ENCODE peak calls at places on chromosomes 3 and 15, in five cellular contexts. M is left ventricle myocardium inferior, Q is endodermal cell, R is Peyer's patch, W is GM23338. I is an unnamed sample.
A peak's percentile ranks its signal among the peaks of the same experiment; 100 is the strongest.

GRCh38 chr3:37601832-37602231 is 259.8 kb upstream of the CTDSPL start:
- DNase-seq in M (no peak), Q (peak; percentile 54), R (no peak), W (no peak), I (no peak)

GRCh38 chr3:50154840-50155490 is at the start of gene SEMA3F:
- DNase-seq in M (peak; percentile 63), Q (peak; percentile 89), R (peak; percentile 83), W (peak; percentile 78), I (peak; percentile 68)

GRCh38 chr3:139480585-139480984 is 4.3 kb upstream of the RBP2 start:
- DNase-seq in M (no peak), Q (peak; percentile 58), R (no peak), W (peak; percentile 34), I (no peak)

GRCh38 chr15:65902373-65902772 is 33.1 kb downstream of the RAB11A start:
- DNase-seq in M (peak; percentile 31), Q (no peak), R (peak; percentile 87), W (peak; percentile 31), I (no peak)

GRCh38 chr3:159626598-159626997 is 362.0 kb upstream of the IL12A start:
- DNase-seq in M (no peak), Q (no peak), R (no peak), W (no peak), I (no peak)

GRCh38 chr15:64842986-64843561 is 1.4 kb downstream of the PLEKHO2 start:
- DNase-seq in M (peak; percentile 69), Q (peak; percentile 67), R (peak; percentile 71), W (no peak), I (no peak)

GRCh38 chr15:73600413-73601050 is 32.7 kb downstream of the NPTN start:
- DNase-seq in M (no peak), Q (no peak), R (no peak), W (no peak), I (no peak)

GRCh38 chr3:90035643-90036042 is 928.2 kb downstream of the EPHA3 start:
- DNase-seq in M (no peak), Q (no peak), R (no peak), W (no peak), I (no peak)

GRCh38 chr3:192942625-192943024 is 25.0 kb upstream of the MB21D2 start:
- DNase-seq in M (no peak), Q (no peak), R (no peak), W (no peak), I (no peak)

GRCh38 chr3:71805199-71805598 is 20.3 kb upstream of the PROK2 start:
- DNase-seq in M (no peak), Q (no peak), R (no peak), W (no peak), I (no peak)

GRCh38 chr3:108067768-108068167 is 23.1 kb downstream of the CD47 start:
- DNase-seq in M (no peak), Q (no peak), R (no peak), W (no peak), I (no peak)

GRCh38 chr3:123396171-123397049 is 52.5 kb downstream of the ADCY5 start:
- DNase-seq in M (no peak), Q (no peak), R (no peak), W (no peak), I (no peak)

GRCh38 chr3:40720863-40721262 is 196.1 kb downstream of the ZNF621 start:
- DNase-seq in M (no peak), Q (no peak), R (no peak), W (no peak), I (no peak)

GRCh38 chr15:67456677-67457529 is 64.0 kb upstream of the C15orf61 start:
- DNase-seq in M (peak; percentile 84), Q (peak; percentile 95), R (peak; percentile 94), W (peak; percentile 92), I (peak; percentile 86)

GRCh38 chr15:31365655-31366127 is 39.1 kb downstream of the KLF13 start:
- DNase-seq in M (peak; percentile 97), Q (peak; percentile 90), R (peak; percentile 98), W (peak; percentile 92), I (peak; percentile 88)

GRCh38 chr3:13808576-13808975 is 71.3 kb downstream of the WNT7A start:
- DNase-seq in M (no peak), Q (no peak), R (no peak), W (no peak), I (no peak)

GRCh38 chr15:62649793-62650420 is 392.6 kb upstream of the TPM1 start:
- DNase-seq in M (no peak), Q (no peak), R (no peak), W (no peak), I (no peak)

GRCh38 chr3:192885374-192885773 is 32.3 kb downstream of the MB21D2 start:
- DNase-seq in M (no peak), Q (no peak), R (no peak), W (no peak), I (no peak)

GRCh38 chr3:100114413-100115030 is at the start of gene FILIP1L:
- DNase-seq in M (peak; percentile 41), Q (no peak), R (no peak), W (no peak), I (no peak)

GRCh38 chr3:38583688-38584087 is 65.8 kb downstream of the SCN5A start:
- DNase-seq in M (no peak), Q (no peak), R (peak; percentile 25), W (no peak), I (no peak)

GRCh38 chr15:25690673-25691543 is 172.2 kb downstream of the ATP10A start:
- DNase-seq in M (no peak), Q (no peak), R (peak; percentile 18), W (no peak), I (no peak)

GRCh38 chr3:100769693-100770092 is 60.4 kb downstream of the TFG start:
- DNase-seq in M (no peak), Q (peak; percentile 49), R (no peak), W (peak; percentile 62), I (no peak)

GRCh38 chr3:107979538-107979937 is 111.3 kb downstream of the CD47 start:
- DNase-seq in M (no peak), Q (no peak), R (no peak), W (no peak), I (no peak)

GRCh38 chr15:85551221-85551832 is 170.9 kb downstream of the AKAP13 start:
- DNase-seq in M (no peak), Q (no peak), R (no peak), W (no peak), I (no peak)

GRCh38 chr3:41450416-41451231 is 251.3 kb downstream of the CTNNB1 start:
- DNase-seq in M (no peak), Q (peak; percentile 64), R (no peak), W (peak; percentile 62), I (no peak)

GRCh38 chr3:141368062-141368924 is at the start of gene ZBTB38:
- DNase-seq in M (peak; percentile 88), Q (peak; percentile 95), R (peak; percentile 92), W (peak; percentile 87), I (no peak)

GRCh38 chr3:153614563-153614962 is 452.5 kb downstream of the RAP2B start:
- DNase-seq in M (no peak), Q (no peak), R (no peak), W (no peak), I (no peak)

GRCh38 chr15:99134317-99134821 is 29.5 kb downstream of the SYNM start:
- DNase-seq in M (no peak), Q (peak; percentile 44), R (no peak), W (no peak), I (no peak)
- H3K36me3 ChIP-seq in M (peaks cover 67% of the 10 kb centered on the region), Q (peaks cover 14% of the 10 kb centered on the region), R (no peaks in the 10 kb centered on the region), W (no peaks in the 10 kb centered on the region), I (no peaks in the 10 kb centered on the region)

GRCh38 chr3:11604139-11604895 is 39.4 kb downstream of the VGLL4 start:
- DNase-seq in M (no peak), Q (no peak), R (no peak), W (no peak), I (no peak)

GRCh38 chr3:11605398-11605797 is 38.3 kb downstream of the VGLL4 start:
- DNase-seq in M (no peak), Q (no peak), R (no peak), W (no peak), I (no peak)

GRCh38 chr3:11602886-11603285 is 40.8 kb downstream of the VGLL4 start:
- DNase-seq in M (no peak), Q (no peak), R (no peak), W (no peak), I (no peak)

GRCh38 chr3:11602441-11602840 is 41.3 kb downstream of the VGLL4 start:
- DNase-seq in M (no peak), Q (no peak), R (no peak), W (no peak), I (no peak)

DNA sequence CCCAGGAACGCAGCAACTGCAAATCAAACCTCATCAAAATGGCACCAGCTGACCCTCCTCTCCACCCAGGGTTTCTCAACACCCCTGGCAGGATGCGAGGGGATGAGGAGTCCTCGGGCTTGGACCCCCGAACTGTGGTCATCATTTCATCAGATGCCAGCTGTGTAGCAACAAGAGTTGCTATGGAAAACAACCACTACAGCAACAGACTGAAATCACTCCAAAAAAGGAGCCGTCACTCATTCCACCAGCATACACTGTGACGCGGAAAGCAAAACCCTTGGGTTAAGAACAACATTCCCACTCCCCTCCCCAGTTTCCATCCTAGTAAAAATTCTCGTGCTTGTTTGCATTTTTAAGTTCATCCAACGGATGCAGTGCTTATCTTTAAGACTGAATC is 40.1 kb downstream of the VGLL4 start:
- DNase-seq in M (no peak), Q (no peak), R (peak; percentile 63), W (no peak), I (no peak)
- H3K4me1 ChIP-seq in M (peaks cover 97% of the 10 kb centered on the region), Q (peaks cover 14% of the 10 kb centered on the region), R (no peaks in the 10 kb centered on the region), W (peaks cover 51% of the 10 kb centered on the region), I (peaks cover 10% of the 10 kb centered on the region)

DNA sequence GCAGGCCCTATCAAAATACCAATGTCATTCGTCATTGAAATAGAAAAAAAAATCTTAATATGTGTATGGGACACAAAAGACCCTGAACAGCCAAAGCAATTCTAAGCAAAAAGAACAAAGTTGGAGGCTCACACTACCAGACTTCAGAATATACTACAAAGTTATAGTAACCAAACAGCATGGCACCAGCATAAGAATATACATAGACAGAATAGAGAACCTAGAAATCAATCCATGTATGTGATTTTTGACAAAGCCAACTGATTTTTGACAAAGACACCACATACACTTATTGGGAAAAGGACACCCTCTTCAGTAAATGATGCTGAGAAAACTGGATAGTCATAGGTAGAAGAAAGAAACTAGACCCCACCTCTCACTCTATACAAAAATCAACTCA is 95.0 kb downstream of the C3orf70 start:
- DNase-seq in M (no peak), Q (no peak), R (no peak), W (no peak), I (no peak)
- H3K36me3 ChIP-seq in M (peaks cover 38% of the 10 kb centered on the region), Q (peaks cover 23% of the 10 kb centered on the region), R (no peaks in the 10 kb centered on the region), W (peaks cover 6% of the 10 kb centered on the region), I (no peaks in the 10 kb centered on the region)

GRCh38 chr3:129617381-129618185 is 11.1 kb upstream of the PLXND1 start:
- DNase-seq in M (no peak), Q (no peak), R (no peak), W (no peak), I (no peak)
- H3K4me1 ChIP-seq in M (peaks cover 99% of the 10 kb centered on the region), Q (no peaks in the 10 kb centered on the region), R (peaks cover 4% of the 10 kb centered on the region), W (no peaks in the 10 kb centered on the region), I (peaks cover 5% of the 10 kb centered on the region)

DNA sequence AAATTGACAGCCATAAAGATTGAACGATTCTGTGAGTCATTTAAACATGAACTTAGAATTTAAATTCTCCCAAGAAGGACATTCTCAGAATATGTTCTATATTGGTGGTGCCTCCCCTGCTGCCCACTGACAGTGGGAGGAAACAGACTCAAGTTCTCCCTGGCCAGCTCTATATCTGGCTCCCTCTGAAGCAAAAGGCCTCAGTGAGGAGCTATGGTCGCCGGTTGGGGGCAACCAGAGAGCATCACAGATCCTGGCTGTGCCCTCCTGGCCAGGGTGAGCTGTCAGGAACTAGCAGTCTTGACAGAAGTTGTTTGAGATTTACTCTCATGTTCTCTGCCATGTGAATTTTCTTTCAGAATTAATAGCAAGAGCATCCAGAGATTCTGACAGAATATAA is 285.5 kb downstream of the NTRK3 start:
- DNase-seq in M (no peak), Q (no peak), R (no peak), W (no peak), I (no peak)
- H3K36me3 ChIP-seq in M (no peaks in the 10 kb centered on the region), Q (no peaks in the 10 kb centered on the region), R (no peaks in the 10 kb centered on the region), W (no peaks in the 10 kb centered on the region), I (no peaks in the 10 kb centered on the region)